ENCODE peak calls at places on chromosomes 7 and 10, in six cellular contexts. K, M, A, S, E and G are unnamed samples.

GRCh38 chr10:125631806-125632205 is 51.2 kb downstream of the TEX36 start:
- ATAC-seq in K (no peak), M (no peak), A (peak; percentile 42), S (no peak), E (no peak), G (no peak)

GRCh38 chr7:108294595-108294994 is 161.6 kb downstream of the NRCAM start:
- ATAC-seq in K (no peak), M (no peak), A (no peak), S (no peak), E (no peak), G (peak; percentile 40)

GRCh38 chr10:92544296-92544695 is 29.6 kb downstream of the IDE start:
- ATAC-seq in K (no peak), M (peak; percentile 66), A (no peak), S (peak; percentile 75), E (no peak), G (peak; percentile 63)

GRCh38 chr10:68052463-68052862 is 22.6 kb downstream of the HERC4 start:
- ATAC-seq in K (peak; percentile 44), M (peak; percentile 60), A (no peak), S (no peak), E (peak; percentile 26), G (peak; percentile 64)

GRCh38 chr10:77605466-77605865 is 32.1 kb downstream of the KCNMA1 start:
- ATAC-seq in K (no peak), M (peak; percentile 10), A (peak; percentile 63), S (no peak), E (peak; percentile 72), G (peak; percentile 9)

GRCh38 chr7:132759482-132760240 is 183.4 kb upstream of the PLXNA4 start:
- ATAC-seq in K (no peak), M (peak; percentile 23), A (no peak), S (no peak), E (no peak), G (no peak)

GRCh38 chr10:74227697-74228424 is 76.8 kb downstream of the ADK start:
- ATAC-seq in K (no peak), M (peak; percentile 38), A (no peak), S (peak; percentile 71), E (peak; percentile 32), G (peak; percentile 33)

GRCh38 chr10:82289945-82290344 is 415.0 kb downstream of the NRG3 start:
- ATAC-seq in K (no peak), M (peak; percentile 73), A (no peak), S (no peak), E (no peak), G (no peak)

GRCh38 chr10:95730233-95730632 is 25.7 kb upstream of the ENTPD1 start:
- ATAC-seq in K (no peak), M (no peak), A (no peak), S (no peak), E (no peak), G (no peak)